ENCODE peak calls at places on chromosomes 16 and 17, in nine cellular contexts. One of them, this sample, is unnamed.
A peak's percentile ranks its signal among the peaks of the same experiment; 100 is the strongest.

GRCh38 chr17:57463103-57463885 is 207.0 kb downstream of the MSI2 start:
- DNase-seq in T-cell: no peak
- DNase-seq in SJCRH30: no peak
- DNase-seq in AML-193: no peak
- DNase-seq in ACHN: no peak
- DNase-seq in HS-5: peak; percentile 63
- DNase-seq in WTC11: no peak
- DNase-seq in left colon: no peak
- DNase-seq in NCI-H2107: no peak
- DNase-seq in this sample: no peak

GRCh38 chr17:54980372-54980771 is 11.8 kb downstream of the STXBP4 start:
- DNase-seq in T-cell: no peak
- DNase-seq in SJCRH30: no peak
- DNase-seq in AML-193: no peak
- DNase-seq in ACHN: peak; percentile 72
- DNase-seq in HS-5: no peak
- DNase-seq in WTC11: no peak
- DNase-seq in left colon: no peak
- DNase-seq in NCI-H2107: no peak
- DNase-seq in this sample: no peak

GRCh38 chr17:49556183-49556943 is 19.3 kb upstream of the NXPH3 start:
- DNase-seq in T-cell: peak; percentile 74
- DNase-seq in SJCRH30: peak; percentile 87
- DNase-seq in AML-193: peak; percentile 67
- DNase-seq in ACHN: peak; percentile 70
- DNase-seq in HS-5: no peak
- DNase-seq in WTC11: peak; percentile 94
- DNase-seq in left colon: peak; percentile 46
- DNase-seq in NCI-H2107: peak; percentile 37
- DNase-seq in this sample: no peak

GRCh38 chr17:68944435-68945035 is 10.7 kb downstream of the ABCA8 start:
- DNase-seq in T-cell: no peak
- DNase-seq in SJCRH30: no peak
- DNase-seq in AML-193: no peak
- DNase-seq in ACHN: no peak
- DNase-seq in HS-5: no peak
- DNase-seq in WTC11: no peak
- DNase-seq in left colon: no peak
- DNase-seq in NCI-H2107: no peak
- DNase-seq in this sample: no peak

GRCh38 chr16:55502801-55503366 is 6.0 kb upstream of the LPCAT2 start:
- DNase-seq in T-cell: no peak
- DNase-seq in SJCRH30: peak; percentile 96
- DNase-seq in AML-193: no peak
- DNase-seq in ACHN: peak; percentile 97
- DNase-seq in HS-5: no peak
- DNase-seq in WTC11: no peak
- DNase-seq in left colon: peak; percentile 94
- DNase-seq in NCI-H2107: no peak
- DNase-seq in this sample: peak; percentile 78

GRCh38 chr16:73735954-73736353 is 560.7 kb upstream of the PSMD7 start:
- DNase-seq in T-cell: no peak
- DNase-seq in SJCRH30: no peak
- DNase-seq in AML-193: no peak
- DNase-seq in ACHN: no peak
- DNase-seq in HS-5: no peak
- DNase-seq in WTC11: no peak
- DNase-seq in left colon: no peak
- DNase-seq in NCI-H2107: no peak
- DNase-seq in this sample: no peak

GRCh38 chr16:88385831-88386815 is 3.4 kb downstream of the ZNF469 start:
- DNase-seq in T-cell: no peak
- DNase-seq in SJCRH30: no peak
- DNase-seq in AML-193: no peak
- DNase-seq in ACHN: no peak
- DNase-seq in HS-5: no peak
- DNase-seq in WTC11: no peak
- DNase-seq in left colon: no peak
- DNase-seq in NCI-H2107: no peak
- DNase-seq in this sample: no peak

GRCh38 chr17:82238562-82239201 is 9.8 kb downstream of the SLC16A3 start:
- DNase-seq in T-cell: peak; percentile 65
- DNase-seq in SJCRH30: peak; percentile 70
- DNase-seq in AML-193: no peak
- DNase-seq in ACHN: no peak
- DNase-seq in HS-5: no peak
- DNase-seq in WTC11: no peak
- DNase-seq in left colon: peak; percentile 93
- DNase-seq in NCI-H2107: no peak
- DNase-seq in this sample: peak; percentile 66

GRCh38 chr16:21156767-21157467 is 1.6 kb upstream of the LDAF1 start:
- DNase-seq in T-cell: no peak
- DNase-seq in SJCRH30: peak; percentile 26
- DNase-seq in AML-193: peak; percentile 20
- DNase-seq in ACHN: peak; percentile 80
- DNase-seq in HS-5: peak; percentile 52
- DNase-seq in WTC11: peak; percentile 46
- DNase-seq in left colon: no peak
- DNase-seq in NCI-H2107: peak; percentile 40
- DNase-seq in this sample: peak; percentile 56

GRCh38 chr16:84029297-84030096 is 13.1 kb downstream of the SLC38A8 start:
- DNase-seq in T-cell: no peak
- DNase-seq in SJCRH30: no peak
- DNase-seq in AML-193: peak; percentile 20
- DNase-seq in ACHN: no peak
- DNase-seq in HS-5: no peak
- DNase-seq in WTC11: no peak
- DNase-seq in left colon: no peak
- DNase-seq in NCI-H2107: no peak
- DNase-seq in this sample: no peak